ENCODE peak calls at places on chromosomes 3 and 15, in five cellular contexts. C is AG04450, L is mammary epithelial cell, V is PC-9, G is coronary artery. W is an unnamed sample.

GRCh38 chr15:75955720-75956119 is 52.0 kb downstream of the FBXO22 start:
- DNase-seq in C (no peak), L (no peak), V (no peak), G (no peak), W (no peak)

GRCh38 chr3:108838411-108838810 is 15.8 kb downstream of the TRAT1 start:
- DNase-seq in C (no peak), L (no peak), V (no peak), G (no peak), W (no peak)

GRCh38 chr15:46251873-46252272 is 617.0 kb downstream of the SQOR start:
- DNase-seq in C (no peak), L (no peak), V (no peak), G (no peak), W (no peak)

GRCh38 chr15:52879862-52880261 is 89.7 kb upstream of the ONECUT1 start:
- DNase-seq in C (no peak), L (no peak), V (no peak), G (no peak), W (no peak)

GRCh38 chr15:62453979-62454378 is 288.9 kb upstream of the C2CD4B start:
- DNase-seq in C (no peak), L (peak; percentile 57), V (no peak), G (no peak), W (no peak)

GRCh38 chr3:15861163-15861562 is 63.4 kb upstream of the ANKRD28 start:
- DNase-seq in C (no peak), L (no peak), V (no peak), G (no peak), W (no peak)

GRCh38 chr3:39454818-39455217 is 12.7 kb upstream of the MOBP start:
- DNase-seq in C (no peak), L (no peak), V (no peak), G (no peak), W (no peak)

GRCh38 chr15:77421370-77421700 is 647 bp downstream of the HMG20A start:
- DNase-seq in C (no peak), L (peak; percentile 21), V (no peak), G (no peak), W (no peak)

GRCh38 chr15:77493324-77493907 is 72.7 kb downstream of the HMG20A start:
- DNase-seq in C (no peak), L (no peak), V (no peak), G (no peak), W (no peak)

GRCh38 chr3:127483902-127484591 is 106.5 kb downstream of the TPRA1 start:
- DNase-seq in C (no peak), L (no peak), V (no peak), G (peak; percentile 43), W (peak; percentile 72)

GRCh38 chr3:9291991-9292390 is 42.5 kb upstream of the SRGAP3 start:
- DNase-seq in C (no peak), L (no peak), V (no peak), G (no peak), W (no peak)

GRCh38 chr3:149576071-149576564 is 81.7 kb downstream of the WWTR1 start:
- DNase-seq in C (peak; percentile 90), L (peak; percentile 99), V (peak; percentile 91), G (no peak), W (no peak)

GRCh38 chr3:3802021-3802420 is 2.8 kb downstream of the LRRN1 start:
- DNase-seq in C (no peak), L (no peak), V (no peak), G (no peak), W (no peak)

GRCh38 chr15:45439521-45439931 is 61.2 kb upstream of the GATM start:
- DNase-seq in C (no peak), L (no peak), V (no peak), G (peak; percentile 11), W (no peak)

GRCh38 chr3:141663993-141664392 is 74.1 kb upstream of the RNF7 start:
- DNase-seq in C (no peak), L (no peak), V (no peak), G (no peak), W (no peak)

GRCh38 chr3:99640214-99640851 is 1.9 kb downstream of the COL8A1 start:
- DNase-seq in C (no peak), L (no peak), V (no peak), G (no peak), W (no peak)

GRCh38 chr15:99963096-99963825 is 230.0 kb upstream of the LYSMD4 start:
- DNase-seq in C (no peak), L (peak; percentile 59), V (peak; percentile 66), G (peak; percentile 49), W (peak; percentile 21)

GRCh38 chr3:137787520-137787919 is 23.4 kb downstream of the SOX14 start:
- DNase-seq in C (no peak), L (no peak), V (no peak), G (no peak), W (no peak)

GRCh38 chr3:137796993-137797392 is 32.9 kb downstream of the SOX14 start:
- DNase-seq in C (no peak), L (no peak), V (no peak), G (no peak), W (no peak)

DNA sequence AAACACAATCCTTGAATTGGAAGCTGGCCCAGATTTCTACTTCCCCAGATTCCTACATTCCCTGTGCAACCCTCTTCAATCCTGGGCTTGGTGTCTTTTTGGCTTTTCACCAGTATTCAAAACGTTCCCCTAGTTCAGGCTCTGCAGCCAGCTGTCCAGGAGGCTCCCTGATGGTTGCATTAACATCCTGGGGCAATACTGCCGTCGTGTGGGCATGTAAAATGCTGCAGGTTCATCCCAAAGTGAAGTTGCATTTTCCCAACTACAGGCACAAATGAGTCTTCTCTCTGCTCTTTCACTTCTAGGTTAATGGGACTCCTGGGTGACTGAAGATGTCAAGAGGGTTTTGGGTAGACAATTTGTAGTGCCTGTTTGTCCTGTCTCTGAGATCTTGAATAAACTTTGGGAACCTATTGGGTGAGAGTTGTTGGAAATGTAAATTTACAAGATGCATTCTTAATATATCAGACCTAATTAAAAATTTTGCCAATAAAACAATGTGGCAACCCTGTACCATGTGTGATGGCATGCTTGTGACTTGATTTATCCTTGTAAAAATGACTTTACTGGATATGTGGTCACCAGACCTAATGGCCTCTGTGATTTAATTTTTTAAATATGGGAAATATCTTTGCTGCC is 28.6 kb downstream of the SOX14 start:
- DNase-seq in C (no peak), L (peak; percentile 35), V (no peak), G (no peak), W (no peak)
- TF ChIP-seq CTCF in C (peak; percentile 54), L (peak; percentile 67), V (peak; percentile 56), G (no peak), W (no peak)

DNA sequence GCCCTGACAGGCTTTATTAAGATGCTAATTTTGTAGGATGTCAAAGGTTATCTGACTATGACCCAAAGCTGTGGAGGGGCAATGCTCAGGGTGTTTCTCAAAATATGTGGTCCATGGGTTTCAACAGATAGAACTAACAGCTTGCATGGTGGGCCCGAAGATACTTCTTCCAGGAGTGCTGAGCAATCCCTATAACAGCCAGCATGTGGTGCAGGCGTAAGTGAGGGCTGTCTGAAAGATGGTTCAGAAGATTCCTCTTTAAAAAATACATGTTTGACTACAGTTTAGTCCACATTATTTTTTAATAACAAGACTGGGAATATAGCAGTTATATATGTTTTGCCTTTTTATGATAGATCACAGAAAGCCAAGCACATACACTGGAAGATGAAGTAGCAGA is 7.6 kb downstream of the SCG3 start:
- DNase-seq in C (no peak), L (no peak), V (no peak), G (no peak), W (no peak)
- TF ChIP-seq CTCF in C (peak; percentile 42), L (peak; percentile 14), V (no peak), G (no peak), W (no peak)

DNA sequence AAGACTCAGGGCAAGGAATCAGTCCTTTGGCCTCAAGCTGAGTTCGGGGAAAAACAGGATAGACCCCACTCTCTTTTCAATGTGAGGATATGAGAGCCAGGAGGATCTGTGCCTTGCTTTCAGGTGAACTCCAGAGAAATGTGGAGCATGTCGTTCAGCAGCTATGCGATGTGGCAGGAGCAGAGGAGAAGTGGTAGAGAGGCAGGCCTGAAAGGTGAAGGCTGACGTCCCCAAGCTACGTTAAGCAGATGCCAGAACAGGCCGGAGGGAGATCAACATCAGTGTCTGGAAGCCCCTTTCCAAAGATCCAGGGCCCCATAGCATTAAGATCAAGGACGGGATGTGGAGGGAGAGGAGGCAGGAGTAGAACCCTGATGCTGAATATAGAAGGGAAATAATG is 160.1 kb downstream of the PLD1 start:
- DNase-seq in C (no peak), L (no peak), V (no peak), G (no peak), W (no peak)
- TF ChIP-seq CTCF in C (no peak), L (no peak), V (no peak), G (no peak), W (no peak)

GRCh38 chr3:186487037-186487436 is 57.1 kb downstream of the CRYGS start:
- DNase-seq in C (no peak), L (no peak), V (no peak), G (no peak), W (no peak)

GRCh38 chr3:186483611-186484340 is 60.4 kb downstream of the CRYGS start:
- DNase-seq in C (no peak), L (no peak), V (no peak), G (no peak), W (no peak)

GRCh38 chr3:186489507-186489906 is 54.7 kb downstream of the CRYGS start:
- DNase-seq in C (no peak), L (no peak), V (no peak), G (no peak), W (no peak)

GRCh38 chr3:186492594-186492993 is 51.6 kb downstream of the CRYGS start:
- DNase-seq in C (no peak), L (no peak), V (no peak), G (peak; percentile 75), W (no peak)

GRCh38 chr3:186487819-186488218 is 56.4 kb downstream of the CRYGS start:
- DNase-seq in C (no peak), L (no peak), V (no peak), G (no peak), W (no peak)
- TF ChIP-seq CTCF in C (no peak), L (no peak), V (no peak), G (no peak), W (no peak)

GRCh38 chr15:73699249-73700040 is 15.3 kb downstream of the CD276 start:
- DNase-seq in C (no peak), L (no peak), V (no peak), G (no peak), W (no peak)

GRCh38 chr15:73696641-73697001 is 12.4 kb downstream of the CD276 start:
- DNase-seq in C (no peak), L (no peak), V (no peak), G (no peak), W (no peak)

GRCh38 chr15:73695773-73696640 is 11.8 kb downstream of the CD276 start:
- DNase-seq in C (no peak), L (peak; percentile 16), V (no peak), G (no peak), W (no peak)

GRCh38 chr15:73694419-73694818 is 10.2 kb downstream of the CD276 start:
- DNase-seq in C (no peak), L (no peak), V (no peak), G (no peak), W (no peak)

GRCh38 chr15:73697033-73697467 is 12.9 kb downstream of the CD276 start:
- DNase-seq in C (peak; percentile 81), L (peak; percentile 94), V (no peak), G (no peak), W (peak; percentile 88)
- TF ChIP-seq CTCF in C (no peak), L (no peak), V (no peak), G (no peak), W (no peak)

W was measured in suprapubic skin.